ENCODE peak calls at places on chromosome 14, in six cellular contexts. V, N, G, Z, T and Y are unnamed samples.

GRCh38 chr14:36215217-36215598 is 38.7 kb upstream of the PTCSC3 start:
- DNase-seq in V (no peak), N (no peak), G (no peak), Z (no peak), T (no peak), Y (no peak)

GRCh38 chr14:32366256-32366655 is 37.2 kb downstream of the AKAP6 start:
- DNase-seq in V (no peak), N (peak), G (peak), Z (peak), T (no peak), Y (no peak)

GRCh38 chr14:68249534-68250517 is 430.2 kb downstream of the RAD51B start:
- DNase-seq in V (no peak), N (peak), G (peak), Z (no peak), T (no peak), Y (no peak)

GRCh38 chr14:64118892-64119291 is 175.3 kb downstream of the ESR2 start:
- DNase-seq in V (no peak), N (no peak), G (no peak), Z (no peak), T (no peak), Y (no peak)

GRCh38 chr14:96160913-96161310 is 43.7 kb upstream of the BDKRB2 start:
- DNase-seq in V (no peak), N (no peak), G (no peak), Z (no peak), T (no peak), Y (no peak)

GRCh38 chr14:64818151-64818550 is 61.6 kb downstream of the SPTB start:
- DNase-seq in V (no peak), N (no peak), G (no peak), Z (no peak), T (no peak), Y (no peak)

GRCh38 chr14:63678538-63678937 is 36.9 kb upstream of the WDR89 start:
- DNase-seq in V (no peak), N (no peak), G (no peak), Z (no peak), T (no peak), Y (no peak)

GRCh38 chr14:62308927-62309326 is 546.7 kb downstream of the SNAPC1 start:
- DNase-seq in V (no peak), N (no peak), G (no peak), Z (no peak), T (no peak), Y (no peak)

GRCh38 chr14:68230941-68231717 is 411.6 kb downstream of the RAD51B start:
- DNase-seq in V (no peak), N (peak), G (peak), Z (no peak), T (no peak), Y (no peak)

GRCh38 chr14:71228711-71229110 is 321.5 kb downstream of the PCNX1 start:
- DNase-seq in V (no peak), N (no peak), G (no peak), Z (no peak), T (no peak), Y (no peak)

GRCh38 chr14:56156096-56156495 is 37.9 kb downstream of the PELI2 start:
- DNase-seq in V (no peak), N (no peak), G (peak), Z (no peak), T (no peak), Y (no peak)

GRCh38 chr14:88599761-88600439 is 37.1 kb downstream of the ZC3H14 start:
- DNase-seq in V (no peak), N (no peak), G (no peak), Z (no peak), T (no peak), Y (no peak)

GRCh38 chr14:98227000-98227726 is 1044.8 kb downstream of the BCL11B start:
- DNase-seq in V (no peak), N (no peak), G (no peak), Z (no peak), T (no peak), Y (no peak)

GRCh38 chr14:53412819-53413664 is 259.9 kb upstream of the DDHD1 start:
- DNase-seq in V (no peak), N (peak), G (no peak), Z (no peak), T (no peak), Y (no peak)

GRCh38 chr14:104392001-104392395 is 187.6 kb upstream of the C14orf180 start:
- DNase-seq in V (no peak), N (no peak), G (no peak), Z (no peak), T (no peak), Y (no peak)

GRCh38 chr14:32327255-32327961 is 1.7 kb upstream of the AKAP6 start:
- DNase-seq in V (no peak), N (no peak), G (no peak), Z (no peak), T (no peak), Y (no peak)

GRCh38 chr14:104657114-104657524 is 32.3 kb upstream of the INF2 start:
- DNase-seq in V (no peak), N (no peak), G (no peak), Z (no peak), T (no peak), Y (no peak)

GRCh38 chr14:36502558-36503508 is 17.2 kb downstream of the NKX2-1 start:
- DNase-seq in V (no peak), N (no peak), G (no peak), Z (no peak), T (no peak), Y (no peak)

GRCh38 chr14:24418492-24418873 is 11.0 kb downstream of the CBLN3 start:
- DNase-seq in V (no peak), N (no peak), G (peak), Z (no peak), T (no peak), Y (no peak)

GRCh38 chr14:25953532-25954144 is 644.2 kb downstream of the NOVA1 start:
- DNase-seq in V (no peak), N (no peak), G (no peak), Z (peak), T (no peak), Y (no peak)

GRCh38 chr14:100159107-100159864 is at the start of gene DEGS2:
- DNase-seq in V (no peak), N (peak), G (no peak), Z (no peak), T (no peak), Y (peak)

GRCh38 chr14:101223147-101223546 is 319.6 kb upstream of the RTL1 start:
- DNase-seq in V (no peak), N (no peak), G (no peak), Z (no peak), T (peak), Y (no peak)

GRCh38 chr14:73851567-73852382 is at the start of gene PTGR2:
- DNase-seq in V (peak), N (peak), G (peak), Z (peak), T (peak), Y (peak)
- TF ChIP-seq CTCF in V (no peak), N (no peak), G (peak), Z (peak), T (peak), Y (no peak)

GRCh38 chr14:46691819-46692218 is 40.2 kb upstream of the RPL10L start:
- DNase-seq in V (no peak), N (no peak), G (no peak), Z (no peak), T (no peak), Y (no peak)
- TF ChIP-seq CTCF in V (no peak), N (no peak), G (no peak), Z (no peak), T (no peak), Y (no peak)

DNA sequence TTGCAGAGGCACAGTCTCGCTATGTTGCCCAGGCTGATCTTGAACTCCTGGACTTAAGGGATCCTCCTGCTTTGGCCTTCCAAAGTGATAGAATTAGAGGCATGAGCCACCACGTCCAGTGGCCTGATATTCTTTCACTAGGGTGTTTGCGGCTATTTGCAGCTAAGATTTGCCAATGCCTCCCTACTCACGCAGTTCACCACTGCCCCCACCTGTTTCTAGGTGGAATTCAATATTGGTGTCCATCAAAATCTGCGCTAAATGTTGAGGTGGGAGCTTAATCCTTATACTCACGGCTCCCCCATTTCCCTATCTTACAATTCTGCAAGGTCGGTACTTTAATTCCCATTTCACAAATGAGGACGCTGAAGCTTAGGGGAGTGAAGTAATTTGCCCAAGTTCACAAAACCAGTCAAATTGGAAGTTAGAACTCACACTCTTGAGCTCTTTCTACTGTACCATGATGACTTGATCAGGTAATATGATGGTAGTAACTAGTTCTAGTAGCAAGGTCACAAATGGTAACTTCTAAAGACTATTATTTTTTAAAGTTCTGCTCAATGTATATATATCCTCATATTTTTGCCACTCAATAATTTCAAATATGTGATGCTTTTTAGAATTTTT is 22.1 kb upstream of the LRRC9 start:
- DNase-seq in V (peak), N (peak), G (no peak), Z (peak), T (peak), Y (peak)
- TF ChIP-seq CTCF in V (peak), N (peak), G (peak), Z (peak), T (peak), Y (peak)

DNA sequence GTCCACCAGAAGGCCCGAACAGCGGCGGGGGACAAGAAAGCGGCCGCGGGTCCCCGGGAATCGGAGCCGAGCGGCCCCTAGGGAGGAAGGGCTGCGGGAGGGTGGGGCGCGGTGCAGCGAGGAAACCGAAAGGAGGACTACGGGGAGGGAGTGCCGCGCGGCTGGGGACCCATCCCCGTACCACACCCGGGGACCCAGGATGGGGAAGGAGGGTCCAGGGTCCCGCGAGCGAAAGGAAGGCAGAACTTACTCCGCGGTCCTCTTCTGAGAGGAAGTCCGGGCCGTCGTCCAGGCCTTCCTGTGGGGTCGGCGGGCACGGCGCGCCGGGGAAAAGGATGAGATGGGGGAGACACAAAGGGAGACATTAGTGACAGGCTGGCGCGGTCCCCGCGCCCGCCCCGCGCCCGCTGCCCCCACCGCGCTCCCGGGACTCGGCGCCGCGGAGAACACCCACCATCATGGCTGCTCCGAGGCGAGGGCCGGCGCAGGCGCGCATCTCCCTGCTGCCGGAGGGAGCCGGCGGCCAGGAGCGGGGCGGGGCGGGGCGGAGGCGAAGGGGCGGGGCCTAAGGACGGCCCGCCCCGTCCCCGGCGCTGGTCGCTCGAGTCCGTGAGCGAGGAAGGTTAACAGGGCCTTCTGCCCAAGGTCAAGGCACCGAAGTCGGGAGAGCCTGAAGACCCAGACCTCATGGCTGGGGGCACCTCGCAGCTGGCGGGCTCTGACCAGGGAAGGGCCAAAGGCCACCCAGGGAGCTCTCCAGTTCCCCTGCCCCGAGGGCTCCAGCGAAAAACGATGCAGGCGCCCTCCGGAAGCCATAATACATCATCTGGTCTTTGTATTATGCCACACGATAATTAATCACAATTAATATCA is at the start of gene SNX6:
- DNase-seq in V (peak), N (peak), G (peak), Z (peak), T (peak), Y (peak)
- TF ChIP-seq CTCF in V (no peak), N (no peak), G (no peak), Z (no peak), T (no peak), Y (no peak)

DNA sequence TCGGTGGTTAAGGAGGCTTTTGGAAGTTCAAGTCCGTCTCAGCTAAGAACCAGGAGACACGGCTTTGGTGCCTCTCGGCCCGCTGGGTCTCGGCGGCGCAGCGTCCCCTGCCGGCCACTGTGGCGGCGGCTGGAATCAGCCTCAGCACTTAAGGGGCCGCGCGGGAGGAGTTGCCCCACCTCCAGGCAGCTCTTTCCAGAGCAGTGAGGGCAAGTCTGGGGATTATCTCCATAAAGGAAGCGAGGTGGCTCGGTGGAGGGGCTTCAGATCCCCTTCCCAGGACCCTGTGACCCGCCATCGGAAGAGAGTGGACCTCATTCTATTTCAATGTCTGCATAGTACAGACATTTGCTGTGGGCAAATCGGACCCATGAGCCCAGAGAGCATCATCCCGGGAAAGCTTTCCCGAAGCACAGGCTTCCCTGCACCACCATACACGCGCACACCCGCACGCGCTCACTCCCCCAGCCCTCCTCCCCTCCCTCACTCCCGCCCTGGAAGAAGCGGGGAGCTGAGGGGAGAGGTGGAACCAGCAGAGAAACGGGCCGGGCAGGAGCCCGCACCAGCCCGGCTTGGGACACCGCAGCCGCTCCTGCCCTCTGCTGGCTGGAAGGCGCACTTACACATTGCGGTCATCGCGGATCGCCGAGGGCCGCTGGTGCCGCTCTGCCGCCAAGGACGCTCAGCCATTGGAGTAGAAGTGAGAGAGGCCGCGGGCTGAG is 15.9 kb downstream of the RNASE2 start:
- DNase-seq in V (peak), N (peak), G (peak), Z (peak), T (peak), Y (peak)
- TF ChIP-seq CTCF in V (peak), N (peak), G (peak), Z (peak), T (peak), Y (peak)

GRCh38 chr14:29710015-29710414 is 217.6 kb downstream of the PRKD1 start:
- DNase-seq in V (no peak), N (no peak), G (peak), Z (no peak), T (no peak), Y (no peak)
- TF ChIP-seq CTCF in V (no peak), N (no peak), G (peak), Z (peak), T (no peak), Y (peak)